ENCODE peak calls at places on chromosomes 4 and X, in seven cellular contexts. M is GM23338, T is endodermal cell, U is aorta, C is BJ, F is Panc1, V is fibroblast of pulmonary artery. S is an unnamed sample.
A peak's percentile ranks its signal among the peaks of the same experiment; 100 is the strongest.

GRCh38 chrX:87664381-87664780 is 146.8 kb downstream of the KLHL4 start:
- DNase-seq in U (no peak), C (no peak), F (peak; percentile 38), T (no peak), M (peak; percentile 43), V (peak; percentile 68), S (peak; percentile 13)

GRCh38 chr4:64821612-64822011 is 412.4 kb upstream of the TECRL start:
- DNase-seq in U (no peak), F (no peak), V (no peak), M (no peak), C (no peak), T (no peak), S (no peak)

GRCh38 chr4:56640907-56641493 is 40.1 kb downstream of the HOPX start:
- DNase-seq in M (no peak), C (no peak), V (no peak), U (no peak), F (no peak), T (no peak), S (no peak)

GRCh38 chr4:113835005-113835404 is 73.5 kb upstream of the CAMK2D start:
- DNase-seq in V (peak; percentile 67), U (no peak), T (no peak), F (no peak), M (no peak), C (no peak), S (no peak)

GRCh38 chr4:173777421-173777820 is 247.4 kb upstream of the HAND2 start:
- DNase-seq in C (no peak), M (no peak), T (peak; percentile 58), U (no peak), F (no peak), V (no peak), S (no peak)

GRCh38 chr4:24855741-24856140 is 57.1 kb downstream of the CCDC149 start:
- DNase-seq in M (no peak), V (no peak), F (no peak), T (no peak), U (no peak), C (no peak), S (no peak)

GRCh38 chr4:8433181-8433580 is 7.3 kb downstream of the ACOX3 start:
- DNase-seq in F (no peak), U (no peak), V (no peak), C (no peak), T (no peak), M (no peak), S (no peak)

GRCh38 chr4:159444668-159445067 is 341.8 kb downstream of the RAPGEF2 start:
- DNase-seq in V (peak; percentile 23), M (no peak), F (no peak), U (no peak), T (no peak), C (no peak), S (no peak)

GRCh38 chr4:84224522-84224921 is 274.6 kb downstream of the NKX6-1 start:
- DNase-seq in U (no peak), T (no peak), C (no peak), F (no peak), V (no peak), M (peak; percentile 52), S (no peak)

GRCh38 chrX:7252013-7252610 is 104.2 kb upstream of the PUDP start:
- DNase-seq in V (no peak), F (no peak), T (no peak), C (no peak), M (no peak), U (no peak), S (no peak)

GRCh38 chrX:15576019-15576418 is 24.7 kb downstream of the ACE2 start:
- DNase-seq in M (no peak), U (no peak), F (no peak), C (no peak), V (no peak), T (no peak), S (no peak)

GRCh38 chr4:4260185-4260751 is 12.2 kb upstream of the TMEM128 start:
- DNase-seq in U (no peak), T (no peak), F (no peak), C (no peak), M (peak; percentile 26), V (peak; percentile 89), S (peak; percentile 51)

GRCh38 chrX:127606590-127606989 is 445.6 kb downstream of the ACTRT1 start:
- DNase-seq in V (no peak), U (no peak), M (no peak), T (no peak), C (no peak), F (no peak), S (no peak)

GRCh38 chrX:108224727-108225455 is 133.3 kb downstream of the ATG4A start:
- DNase-seq in F (no peak), M (peak; percentile 72), T (peak; percentile 73), C (no peak), U (no peak), V (peak; percentile 48), S (peak; percentile 49)

GRCh38 chr4:167906851-167907250 is 185.5 kb upstream of the ANXA10 start:
- DNase-seq in C (no peak), U (no peak), V (peak; percentile 31), F (no peak), T (no peak), M (no peak), S (no peak)

GRCh38 chr4:179804440-179804839 is 2362.2 kb upstream of the AGA start:
- DNase-seq in U (no peak), M (no peak), C (no peak), F (no peak), V (no peak), T (no peak), S (no peak)

GRCh38 chr4:8766610-8767009 is 105.0 kb downstream of the HMX1 start:
- DNase-seq in T (peak; percentile 34), M (no peak), C (no peak), F (no peak), V (no peak), U (peak; percentile 52), S (no peak)

GRCh38 chr4:56619160-56619559 is 61.9 kb downstream of the HOPX start:
- DNase-seq in C (no peak), V (peak; percentile 30), M (peak; percentile 13), F (no peak), T (no peak), U (no peak), S (no peak)

GRCh38 chrX:7110821-7111276 is 36.7 kb upstream of the STS start:
- DNase-seq in V (no peak), M (no peak), C (no peak), U (no peak), T (peak; percentile 55), F (no peak), S (no peak)

GRCh38 chr4:13584481-13584880 is 40.2 kb upstream of the NKX3-2 start:
- DNase-seq in M (no peak), V (no peak), C (no peak), F (no peak), U (no peak), T (no peak), S (no peak)

GRCh38 chr4:145937021-145937861 is 1.4 kb downstream of the ZNF827 start:
- DNase-seq in F (no peak), U (peak; percentile 86), M (peak; percentile 60), T (peak; percentile 86), V (peak; percentile 68), C (no peak), S (peak; percentile 85)

GRCh38 chr4:145935253-145936141 is 3.1 kb downstream of the ZNF827 start:
- DNase-seq in M (peak; percentile 68), V (peak; percentile 33), F (no peak), C (no peak), U (no peak), T (peak; percentile 77), S (peak; percentile 70)

GRCh38 chr4:145936142-145937020 is 2.2 kb downstream of the ZNF827 start:
- DNase-seq in T (peak; percentile 88), M (peak; percentile 83), U (peak; percentile 87), V (peak; percentile 79), F (no peak), C (no peak), S (peak; percentile 93)

GRCh38 chr4:145933134-145933533 is 5.5 kb downstream of the ZNF827 start:
- DNase-seq in U (no peak), T (no peak), V (no peak), C (no peak), M (no peak), F (no peak), S (no peak)

DNA sequence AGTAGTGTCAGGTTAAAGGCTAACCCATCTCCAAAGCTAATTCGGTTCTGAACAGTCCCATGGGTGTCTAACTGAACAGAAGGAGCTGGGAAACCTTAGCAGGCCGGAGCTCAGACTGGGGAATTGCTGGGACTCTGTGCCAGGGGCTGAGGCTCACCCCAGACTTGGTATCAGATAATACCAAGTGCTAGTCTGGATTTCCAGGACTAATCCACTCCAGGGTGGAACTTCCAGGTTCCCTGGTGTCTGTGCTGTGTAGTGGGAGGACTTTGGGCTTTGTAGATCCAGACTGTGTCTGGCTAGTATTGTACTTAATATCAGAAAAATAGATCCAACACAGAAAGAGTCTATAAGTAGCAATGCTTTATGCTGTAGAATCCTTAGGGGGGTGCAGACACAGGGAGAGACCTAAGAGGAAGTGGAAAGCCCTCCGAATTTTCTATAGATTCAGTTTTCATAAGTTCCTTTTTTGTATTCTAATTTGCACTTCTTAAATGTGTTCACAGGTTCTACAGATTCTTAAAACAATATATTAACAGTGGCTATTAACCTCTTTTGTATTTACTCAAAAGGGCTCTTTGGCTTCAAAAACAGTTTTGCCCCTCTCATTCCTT is 4.1 kb downstream of the ZNF827 start:
- DNase-seq in M (no peak), U (no peak), V (no peak), T (no peak), C (no peak), F (no peak), S (no peak)
- H3K4me3 ChIP-seq in M (peak overlapping the region; percentile 88), U (peak overlapping the region; percentile 1), V (no peak overlapping the region), T (peak overlapping the region; percentile 86), C (no peak overlapping the region), F (no peak overlapping the region), S (no peak overlapping the region)

GRCh38 chrX:154452823-154453222 is 5.3 kb upstream of the PLXNA3 start:
- DNase-seq in F (no peak), C (no peak), M (no peak), T (no peak), U (no peak), V (no peak), S (no peak)
- H3K4me3 ChIP-seq in F (no peak overlapping the region), C (no peak overlapping the region), M (no peak overlapping the region), T (no peak overlapping the region), U (no peak overlapping the region), V (no peak overlapping the region), S (no peak overlapping the region)

GRCh38 chr4:40196724-40197281 is at the start of gene RHOH:
- DNase-seq in U (no peak), V (no peak), T (peak; percentile 61), C (no peak), F (no peak), M (peak; percentile 52), S (no peak)
- H3K4me3 ChIP-seq in U (no peak within 1 kb of the TSS), V (no peak within 1 kb of the TSS), T (peak within 1 kb of the TSS; percentile 69), C (no peak within 1 kb of the TSS), F (no peak within 1 kb of the TSS), M (peak within 1 kb of the TSS; percentile 7), S (peak within 1 kb of the TSS; percentile 0)

DNA sequence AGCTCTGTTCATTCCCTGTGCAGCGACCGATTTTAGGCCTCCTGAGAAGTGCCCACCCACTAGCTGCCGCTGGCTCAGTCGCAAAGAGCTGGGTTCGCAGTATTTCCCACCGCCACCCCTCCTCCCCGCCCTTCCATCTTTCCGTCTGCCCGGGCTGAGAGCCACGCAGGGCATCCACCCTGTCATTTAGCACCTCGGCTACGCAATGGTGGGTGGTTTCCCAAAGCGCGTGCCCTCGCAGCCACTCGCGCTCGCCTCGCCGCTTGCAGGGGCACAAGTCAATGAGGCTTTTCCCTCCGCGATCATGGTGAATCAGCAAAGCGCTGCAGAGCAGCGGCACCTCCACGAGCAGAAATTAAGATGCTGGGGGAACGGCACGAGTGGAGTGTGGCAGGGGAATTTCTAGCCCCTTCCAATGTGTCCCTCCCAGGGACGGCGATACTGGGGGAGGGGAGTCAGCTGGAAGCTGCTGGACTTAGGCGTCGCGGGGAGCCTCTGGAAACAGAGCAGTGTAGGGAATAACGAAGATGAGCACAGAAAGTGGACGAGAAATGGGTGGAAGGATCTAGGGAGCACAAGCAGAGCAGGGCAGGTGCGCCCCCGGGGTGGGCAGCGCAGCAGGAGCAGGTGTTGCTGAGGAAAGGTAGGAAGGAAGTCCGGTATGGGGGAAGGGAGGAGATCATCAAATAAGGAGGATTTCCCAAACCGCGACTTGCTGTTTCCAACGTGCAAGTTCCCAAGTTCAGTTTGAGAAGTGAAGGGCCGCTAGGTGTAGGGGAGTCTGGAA is 2.4 kb upstream of the PTCHD1 start:
- DNase-seq in U (peak; percentile 74), T (peak; percentile 76), V (no peak), F (no peak), M (peak; percentile 50), C (no peak), S (peak; percentile 69)
- H3K4me3 ChIP-seq in U (no peak overlapping the region), T (peak overlapping the region; percentile 73), V (no peak overlapping the region), F (peak overlapping the region; percentile 28), M (peak overlapping the region; percentile 70), C (no peak overlapping the region), S (peak overlapping the region; percentile 74)

S was measured in H7.